ENCODE peak calls at places on chromosomes 13 and 19, in ten cellular contexts. H is body of pancreas; Q is gastrocnemius medialis; F is Caco-2; D is esophagus squamous epithelium; Z is testis; E is effector memory CD4-positive, alpha-beta T cell; V is PC-3; R is heart right ventricle; U is heart left ventricle. G is an unnamed sample.

GRCh38 chr13:25170554-25171107 is 1.5 kb downstream of the AMER2 start:
- DNase-seq in H (no peak), Q (no peak), F (no peak), D (no peak), Z (peak; percentile 23), E (no peak), V (no peak), R (no peak), U (no peak), G (no peak)

GRCh38 chr19:29245221-29245620 is 32.3 kb upstream of the UQCRFS1 start:
- DNase-seq in H (no peak), Q (no peak), F (no peak), D (no peak), Z (peak; percentile 22), E (no peak), V (no peak), R (no peak), U (no peak), G (no peak)

GRCh38 chr13:100828226-100828625 is 153.6 kb upstream of the TMTC4 start:
- DNase-seq in H (no peak), Q (no peak), F (peak; percentile 41), D (no peak), Z (no peak), E (no peak), V (no peak), R (no peak), U (no peak), G (no peak)

GRCh38 chr19:39167461-39168257 is 29.1 kb upstream of the NCCRP1 start:
- DNase-seq in H (peak; percentile 80), Q (no peak), F (peak; percentile 64), D (no peak), Z (no peak), E (no peak), V (peak; percentile 60), R (no peak), U (no peak), G (no peak)

GRCh38 chr19:3580156-3580955 is 4.9 kb upstream of the GIPC3 start:
- DNase-seq in H (no peak), Q (no peak), F (no peak), D (no peak), Z (no peak), E (no peak), V (peak; percentile 69), R (no peak), U (no peak), G (peak; percentile 91)

GRCh38 chr13:73608157-73608516 is 526.1 kb downstream of the KLF12 start:
- DNase-seq in H (no peak), Q (no peak), F (no peak), D (no peak), Z (no peak), E (no peak), V (no peak), R (no peak), U (no peak), G (no peak)

GRCh38 chr13:95523598-95523997 is 28.9 kb upstream of the CLDN10 start:
- DNase-seq in H (no peak), Q (no peak), F (no peak), D (no peak), Z (no peak), E (no peak), V (no peak), R (no peak), U (no peak), G (no peak)

GRCh38 chr13:30421093-30422055 is 919 bp upstream of the UBE2L5 start:
- DNase-seq in H (peak; percentile 84), Q (peak; percentile 82), F (peak; percentile 77), D (peak; percentile 37), Z (peak; percentile 81), E (peak; percentile 26), V (peak; percentile 72), R (peak; percentile 88), U (peak; percentile 88), G (peak; percentile 66)

GRCh38 chr13:29754486-29754806 is 96.0 kb downstream of the UBL3 start:
- DNase-seq in H (no peak), Q (no peak), F (no peak), D (no peak), Z (no peak), E (no peak), V (peak; percentile 28), R (no peak), U (no peak), G (peak; percentile 61)

GRCh38 chr13:107457686-107458085 is 757.6 kb downstream of the LIG4 start:
- DNase-seq in H (no peak), Q (no peak), F (no peak), D (no peak), Z (no peak), E (no peak), V (no peak), R (no peak), U (no peak), G (no peak)

GRCh38 chr19:14525729-14526128 is 3.7 kb upstream of the TECR start:
- DNase-seq in H (no peak), Q (no peak), F (no peak), D (no peak), Z (no peak), E (no peak), V (no peak), R (no peak), U (no peak), G (no peak)

GRCh38 chr13:44780586-44781280 is 204.6 kb upstream of the TSC22D1 start:
- DNase-seq in H (no peak), Q (no peak), F (no peak), D (no peak), Z (peak; percentile 79), E (no peak), V (no peak), R (no peak), U (no peak), G (no peak)

GRCh38 chr19:35756373-35757230 is at the start of gene HSPB6:
- DNase-seq in H (peak; percentile 50), Q (peak; percentile 74), F (no peak), D (no peak), Z (peak; percentile 68), E (no peak), V (no peak), R (peak; percentile 82), U (peak; percentile 80), G (no peak)

GRCh38 chr13:112968380-112968909 is 569 bp upstream of the MCF2L start:
- DNase-seq in H (peak; percentile 79), Q (peak; percentile 8), F (peak; percentile 54), D (no peak), Z (peak; percentile 47), E (peak; percentile 43), V (peak; percentile 41), R (peak; percentile 62), U (no peak), G (no peak)

GRCh38 chr13:52599037-52599852 is 43.0 kb upstream of the HNRNPA1L2 start:
- DNase-seq in H (no peak), Q (no peak), F (no peak), D (no peak), Z (peak; percentile 38), E (no peak), V (no peak), R (no peak), U (peak; percentile 35), G (peak; percentile 69)

GRCh38 chr19:3607398-3608078 is 863 bp upstream of the TBXA2R start:
- DNase-seq in H (no peak), Q (no peak), F (no peak), D (no peak), Z (no peak), E (no peak), V (peak; percentile 46), R (peak; percentile 73), U (peak; percentile 84), G (no peak)

GRCh38 chr13:68056816-68057710 is 826.9 kb upstream of the PCDH9 start:
- DNase-seq in H (peak; percentile 75), Q (no peak), F (no peak), D (no peak), Z (no peak), E (no peak), V (peak; percentile 83), R (no peak), U (no peak), G (no peak)

GRCh38 chr13:114124921-114125320 is 7.5 kb downstream of the RASA3 start:
- DNase-seq in H (no peak), Q (no peak), F (no peak), D (no peak), Z (no peak), E (peak; percentile 45), V (peak; percentile 55), R (no peak), U (no peak), G (no peak)
- H3K4me1 ChIP-seq in H (peaks cover 4% of the 10 kb centered on the region), Q (peaks cover 91% of the 10 kb centered on the region), F (peaks cover 11% of the 10 kb centered on the region), D (peaks cover 20% of the 10 kb centered on the region), Z (peaks cover 5% of the 10 kb centered on the region), E (peaks cover 91% of the 10 kb centered on the region), V (peaks cover 14% of the 10 kb centered on the region), R (peaks cover 72% of the 10 kb centered on the region), U (peaks cover 91% of the 10 kb centered on the region), G (peaks cover 37% of the 10 kb centered on the region)

DNA sequence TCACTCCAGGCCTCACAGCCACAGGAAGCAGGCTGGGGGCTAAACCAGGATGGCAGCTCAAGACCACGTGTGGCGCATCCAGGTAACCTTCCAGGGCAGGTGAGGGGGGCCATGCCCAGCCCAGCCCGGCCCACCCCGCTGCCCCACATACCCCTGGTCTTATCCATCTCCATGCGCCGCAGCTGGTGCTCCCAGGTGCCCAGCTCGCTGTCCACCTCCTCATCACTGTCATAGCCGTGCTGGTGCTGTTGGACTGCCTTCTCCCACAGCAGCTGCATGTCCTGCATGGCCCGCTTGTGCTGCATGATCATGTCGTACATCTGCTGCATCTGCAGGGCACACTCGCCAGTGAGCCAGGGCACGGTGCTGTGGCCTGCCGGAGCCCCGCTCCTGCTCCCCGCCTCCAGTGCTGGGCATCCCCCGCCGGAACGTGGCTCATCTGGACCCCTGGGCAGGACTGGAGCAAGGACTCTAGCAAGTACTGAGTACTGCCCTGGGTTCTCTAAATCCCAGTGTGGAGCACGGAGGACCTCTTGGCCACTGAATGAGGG is 6.0 kb upstream of the TM6SF2 start:
- DNase-seq in H (no peak), Q (no peak), F (no peak), D (no peak), Z (no peak), E (no peak), V (no peak), R (no peak), U (no peak), G (no peak)
- H3K36me3 ChIP-seq in H (peaks cover 34% of the 10 kb centered on the region), Q (peaks cover 70% of the 10 kb centered on the region), F (no peaks in the 10 kb centered on the region), D (peaks cover 38% of the 10 kb centered on the region), Z (no peaks in the 10 kb centered on the region), E (peaks cover 64% of the 10 kb centered on the region), V (peaks cover 20% of the 10 kb centered on the region), R (peaks cover 96% of the 10 kb centered on the region), U (peaks cover 90% of the 10 kb centered on the region), G (peaks cover 62% of the 10 kb centered on the region)

GRCh38 chr13:110556224-110556606 is 5.3 kb downstream of the RAB20 start:
- DNase-seq in H (no peak), Q (no peak), F (no peak), D (no peak), Z (no peak), E (no peak), V (peak; percentile 30), R (no peak), U (no peak), G (no peak)
- H3K4me3 ChIP-seq in H (no peak overlapping the region), Q (no peak overlapping the region), F (no peak overlapping the region), D (no peak overlapping the region), Z (no peak overlapping the region), E (no peak overlapping the region), V (no peak overlapping the region), R (no peak overlapping the region), U (no peak overlapping the region), G (no peak overlapping the region)

DNA sequence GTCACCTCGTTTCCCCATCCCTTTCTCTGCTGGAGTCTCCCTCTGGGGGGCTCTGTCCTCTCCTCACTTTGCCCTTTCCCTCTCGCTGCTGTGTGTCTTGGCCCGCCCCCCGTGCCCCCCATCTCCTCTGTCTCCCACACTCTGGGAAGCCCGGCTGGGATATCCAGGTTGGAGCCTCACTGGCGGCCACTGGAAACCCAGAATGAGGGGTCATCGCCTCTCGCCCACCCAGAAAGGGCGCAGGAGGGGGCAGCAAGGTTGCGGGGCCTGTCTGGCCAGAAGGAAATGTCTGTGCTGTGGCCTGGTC is 15.6 kb downstream of the CCDC97 start:
- DNase-seq in H (no peak), Q (no peak), F (no peak), D (no peak), Z (no peak), E (no peak), V (no peak), R (no peak), U (no peak), G (peak; percentile 51)
- H3K4me1 ChIP-seq in H (peaks cover 46% of the 10 kb centered on the region), Q (peaks cover 57% of the 10 kb centered on the region), F (peaks cover 43% of the 10 kb centered on the region), D (peaks cover 60% of the 10 kb centered on the region), Z (peaks cover 51% of the 10 kb centered on the region), E (peaks cover 40% of the 10 kb centered on the region), V (peaks cover 73% of the 10 kb centered on the region), R (peaks cover 85% of the 10 kb centered on the region), U (peaks cover 99% of the 10 kb centered on the region), G (peaks cover 84% of the 10 kb centered on the region)